ENCODE peak calls at places on chromosomes 12 and 14, in seven cellular contexts. X is putamen, D is cardiac fibroblast, W is suprapubic skin, B is psoas muscle, G is BJ, Y is GM03348. V is an unnamed sample.

GRCh38 chr14:35337557-35338255 is 45.5 kb downstream of the PSMA6 start:
- DNase-seq in X (no peak), D (no peak), W (no peak), B (no peak), G (no peak), Y (no peak), V (no peak)

GRCh38 chr12:116015525-116015924 is 262.0 kb downstream of the MED13L start:
- DNase-seq in X (peak; percentile 41), D (peak; percentile 77), W (no peak), B (no peak), G (peak; percentile 7), Y (peak; percentile 50), V (no peak)

GRCh38 chr14:22748188-22748587 is 18.3 kb upstream of the OXA1L start:
- DNase-seq in X (no peak), D (no peak), W (no peak), B (no peak), G (no peak), Y (no peak), V (no peak)

GRCh38 chr12:124111006-124111405 is 138.0 kb downstream of the ZNF664 start:
- DNase-seq in X (no peak), D (no peak), W (no peak), B (no peak), G (no peak), Y (no peak), V (no peak)

GRCh38 chr12:32444895-32445294 is 45.5 kb downstream of the FGD4 start:
- DNase-seq in X (no peak), D (peak; percentile 84), W (no peak), B (no peak), G (no peak), Y (peak; percentile 16), V (no peak)

GRCh38 chr14:53780156-53780555 is 176.5 kb downstream of the BMP4 start:
- DNase-seq in X (no peak), D (no peak), W (no peak), B (no peak), G (no peak), Y (no peak), V (no peak)

GRCh38 chr12:122862872-122863701 is 27.8 kb downstream of the HIP1R start:
- DNase-seq in X (no peak), D (no peak), W (no peak), B (peak; percentile 59), G (no peak), Y (no peak), V (no peak)

GRCh38 chr12:68374315-68374982 is 42.3 kb upstream of the MDM1 start:
- DNase-seq in X (no peak), D (no peak), W (no peak), B (no peak), G (no peak), Y (no peak), V (peak; percentile 54)

GRCh38 chr14:92473261-92473946 is 40.2 kb upstream of the RIN3 start:
- DNase-seq in X (no peak), D (peak; percentile 38), W (no peak), B (peak; percentile 80), G (peak; percentile 48), Y (peak; percentile 73), V (no peak)

GRCh38 chr12:130157998-130158774 is 4.1 kb upstream of the FZD10 start:
- DNase-seq in X (no peak), D (no peak), W (no peak), B (no peak), G (no peak), Y (no peak), V (no peak)

GRCh38 chr12:26696048-26696612 is 136.9 kb downstream of the ITPR2 start:
- DNase-seq in X (no peak), D (peak; percentile 9), W (no peak), B (no peak), G (no peak), Y (no peak), V (no peak)

GRCh38 chr12:8941691-8942478 is 7.6 kb downstream of the M6PR start:
- DNase-seq in X (no peak), D (no peak), W (no peak), B (no peak), G (no peak), Y (no peak), V (no peak)

GRCh38 chr12:49189731-49190314 is 943 bp upstream of the TUBA1A start:
- DNase-seq in X (no peak), D (no peak), W (no peak), B (no peak), G (no peak), Y (no peak), V (no peak)

GRCh38 chr14:85867450-85867849 is 337.5 kb downstream of the FLRT2 start:
- DNase-seq in X (no peak), D (no peak), W (no peak), B (no peak), G (no peak), Y (no peak), V (no peak)

GRCh38 chr12:12331244-12331771 is 18.7 kb downstream of the MANSC1 start:
- DNase-seq in X (peak; percentile 76), D (no peak), W (no peak), B (no peak), G (no peak), Y (no peak), V (no peak)

GRCh38 chr12:6276936-6277615 is 33.4 kb upstream of the PLEKHG6 start:
- DNase-seq in X (no peak), D (no peak), W (no peak), B (no peak), G (no peak), Y (no peak), V (no peak)

GRCh38 chr12:124500232-124501079 is 67.0 kb downstream of the NCOR2 start:
- DNase-seq in X (no peak), D (peak; percentile 56), W (no peak), B (no peak), G (no peak), Y (peak; percentile 79), V (no peak)

GRCh38 chr12:117486840-117487659 is 125.6 kb upstream of the NOS1 start:
- DNase-seq in X (no peak), D (no peak), W (no peak), B (peak; percentile 83), G (peak; percentile 3), Y (peak; percentile 11), V (no peak)

GRCh38 chr12:25694072-25694471 is 141.0 kb upstream of the LMNTD1 start:
- DNase-seq in X (peak; percentile 19), D (peak; percentile 90), W (no peak), B (no peak), G (peak; percentile 86), Y (peak; percentile 79), V (no peak)

GRCh38 chr12:103677341-103677740 is 90.3 kb downstream of the STAB2 start:
- DNase-seq in X (no peak), D (no peak), W (no peak), B (no peak), G (no peak), Y (no peak), V (no peak)

GRCh38 chr12:23884909-23885308 is 64.6 kb downstream of the SOX5 start:
- DNase-seq in X (no peak), D (no peak), W (no peak), B (no peak), G (no peak), Y (no peak), V (no peak)

GRCh38 chr12:123779551-123779950 is 17.4 kb downstream of the DNAH10 start:
- DNase-seq in X (no peak), D (no peak), W (no peak), B (no peak), G (no peak), Y (no peak), V (no peak)

GRCh38 chr12:82174383-82174782 is 183.8 kb downstream of the CCDC59 start:
- DNase-seq in X (no peak), D (no peak), W (no peak), B (no peak), G (no peak), Y (no peak), V (no peak)

GRCh38 chr14:86530457-86530856 is 1000.5 kb downstream of the FLRT2 start:
- DNase-seq in X (no peak), D (no peak), W (no peak), B (no peak), G (no peak), Y (no peak), V (no peak)

GRCh38 chr12:59383426-59383822 is 212.4 kb upstream of the SLC16A7 start:
- DNase-seq in X (no peak), D (peak; percentile 59), W (no peak), B (no peak), G (peak; percentile 23), Y (peak; percentile 40), V (no peak)

GRCh38 chr14:89688520-89688919 is 266.0 kb downstream of the EFCAB11 start:
- DNase-seq in X (no peak), D (peak; percentile 6), W (no peak), B (no peak), G (no peak), Y (no peak), V (no peak)

GRCh38 chr14:46747253-46747652 is 95.7 kb upstream of the RPL10L start:
- DNase-seq in X (no peak), D (no peak), W (no peak), B (no peak), G (no peak), Y (no peak), V (no peak)

GRCh38 chr12:63989301-63989845 is 144.9 kb downstream of the SRGAP1 start:
- DNase-seq in X (no peak), D (peak; percentile 54), W (no peak), B (no peak), G (no peak), Y (no peak), V (no peak)

GRCh38 chr12:87116778-87117177 is 860.6 kb upstream of the MGAT4C start:
- DNase-seq in X (no peak), D (no peak), W (no peak), B (no peak), G (no peak), Y (no peak), V (no peak)

GRCh38 chr12:59075141-59075540 is 154.8 kb upstream of the LRIG3 start:
- DNase-seq in X (no peak), D (peak; percentile 61), W (no peak), B (no peak), G (no peak), Y (no peak), V (no peak)

GRCh38 chr12:124764451-124764850 is 99.2 kb downstream of the SCARB1 start:
- DNase-seq in X (no peak), D (peak; percentile 88), W (no peak), B (peak; percentile 77), G (no peak), Y (peak; percentile 52), V (no peak)

GRCh38 chr12:27762757-27763156 is 17.3 kb upstream of the KLHL42 start:
- DNase-seq in X (no peak), D (no peak), W (no peak), B (no peak), G (no peak), Y (no peak), V (no peak)

GRCh38 chr14:96630281-96630680 is 128.1 kb downstream of the PAPOLA start:
- DNase-seq in X (no peak), D (no peak), W (peak; percentile 47), B (no peak), G (no peak), Y (no peak), V (no peak)